ENCODE peak calls at places on chromosome 10, in four cellular contexts. J is WTC11, K is K562, D is GM12878. T is an unnamed sample.

GRCh38 chr10:71598673-71599072 is 120.9 kb downstream of the C10orf105 start:
- DNase-seq in D (no peak), K (no peak), J (no peak), T (no peak)

GRCh38 chr10:5043716-5044115 is 40.1 kb upstream of the AKR1C2 start:
- DNase-seq in J (no peak), K (no peak), D (no peak), T (no peak)

GRCh38 chr10:102633282-102633681 is 11.0 kb upstream of the TRIM8 start:
- DNase-seq in D (no peak), K (no peak), J (no peak), T (no peak)

GRCh38 chr10:89744021-89744420 is 42.6 kb downstream of the KIF20B start:
- DNase-seq in D (no peak), K (no peak), J (no peak), T (no peak)

GRCh38 chr10:128062837-128063563 is 63.2 kb downstream of the MKI67 start:
- DNase-seq in K (no peak), J (no peak), D (peak; percentile 48), T (no peak)

GRCh38 chr10:124403548-124403947 is 15.2 kb downstream of the OAT start:
- DNase-seq in K (peak; percentile 27), D (peak; percentile 45), J (peak; percentile 30), T (peak; percentile 78)

GRCh38 chr10:133280391-133281059 is 3.9 kb upstream of the ADAM8 start:
- DNase-seq in J (no peak), D (no peak), K (no peak), T (no peak)

GRCh38 chr10:28930520-28931495 is 253.5 kb downstream of the BAMBI start:
- DNase-seq in K (no peak), J (no peak), D (no peak), T (no peak)

GRCh38 chr10:36880898-36881297 is 244.5 kb upstream of the ANKRD30A start:
- DNase-seq in D (no peak), K (no peak), J (no peak), T (peak; percentile 21)

GRCh38 chr10:103202319-103202718 is 9.2 kb upstream of the NT5C2 start:
- DNase-seq in K (no peak), J (no peak), D (no peak), T (no peak)

GRCh38 chr10:101560293-101561067 is 27.6 kb downstream of the POLL start:
- DNase-seq in D (no peak), K (no peak), J (no peak), T (no peak)

GRCh38 chr10:97483526-97483925 is 14.7 kb downstream of the MMS19 start:
- DNase-seq in J (no peak), D (no peak), K (no peak), T (no peak)

GRCh38 chr10:20144268-20144667 is 328.0 kb downstream of the PLXDC2 start:
- DNase-seq in K (no peak), J (no peak), D (no peak), T (no peak)

GRCh38 chr10:44398271-44398670 is 13.4 kb upstream of the CXCL12 start:
- DNase-seq in D (no peak), J (no peak), K (no peak), T (no peak)

GRCh38 chr10:63681965-63682704 is 160.9 kb downstream of the REEP3 start:
- DNase-seq in J (no peak), D (no peak), K (no peak), T (no peak)

GRCh38 chr10:102550636-102551210 is 47.0 kb downstream of the SUFU start:
- DNase-seq in D (no peak), J (no peak), K (no peak), T (no peak)

GRCh38 chr10:1203704-1204103 is 147.5 kb downstream of the WDR37 start:
- DNase-seq in K (no peak), D (no peak), J (no peak), T (no peak)

GRCh38 chr10:63515002-63515763 is 6.0 kb upstream of the REEP3 start:
- DNase-seq in D (no peak), K (no peak), J (no peak), T (no peak)

GRCh38 chr10:22427890-22428571 is 82.7 kb downstream of the SPAG6 start:
- DNase-seq in J (no peak), K (no peak), D (no peak), T (no peak)

GRCh38 chr10:23157691-23158369 is 34.3 kb upstream of the PTF1A start:
- DNase-seq in D (no peak), K (peak; percentile 55), J (no peak), T (peak; percentile 63)

GRCh38 chr10:77582710-77583115 is 54.9 kb downstream of the KCNMA1 start:
- DNase-seq in J (no peak), D (no peak), K (peak; percentile 23), T (no peak)

GRCh38 chr10:8513155-8514147 is 459.0 kb downstream of the GATA3 start:
- DNase-seq in D (no peak), J (peak; percentile 74), K (no peak), T (no peak)

GRCh38 chr10:15695852-15696251 is 23.9 kb downstream of the ITGA8 start:
- DNase-seq in K (no peak), D (no peak), J (peak; percentile 19), T (no peak)

GRCh38 chr10:75379817-75380216 is 21.7 kb downstream of the ZNF503 start:
- DNase-seq in D (no peak), K (no peak), J (no peak), T (no peak)

GRCh38 chr10:49762566-49762877 is 399 bp upstream of the OGDHL start:
- DNase-seq in K (no peak), J (no peak), D (no peak), T (no peak)

GRCh38 chr10:25575343-25575742 is 358.7 kb upstream of the MYO3A start:
- DNase-seq in D (no peak), K (no peak), J (peak; percentile 20), T (no peak)

GRCh38 chr10:84537447-84537931 is 209.1 kb downstream of the CCSER2 start:
- DNase-seq in K (peak; percentile 89), J (peak; percentile 32), D (no peak), T (peak; percentile 49)
- TF ChIP-seq ETV6 in K (no peak), J (no peak), D (no peak), T (no peak)

DNA sequence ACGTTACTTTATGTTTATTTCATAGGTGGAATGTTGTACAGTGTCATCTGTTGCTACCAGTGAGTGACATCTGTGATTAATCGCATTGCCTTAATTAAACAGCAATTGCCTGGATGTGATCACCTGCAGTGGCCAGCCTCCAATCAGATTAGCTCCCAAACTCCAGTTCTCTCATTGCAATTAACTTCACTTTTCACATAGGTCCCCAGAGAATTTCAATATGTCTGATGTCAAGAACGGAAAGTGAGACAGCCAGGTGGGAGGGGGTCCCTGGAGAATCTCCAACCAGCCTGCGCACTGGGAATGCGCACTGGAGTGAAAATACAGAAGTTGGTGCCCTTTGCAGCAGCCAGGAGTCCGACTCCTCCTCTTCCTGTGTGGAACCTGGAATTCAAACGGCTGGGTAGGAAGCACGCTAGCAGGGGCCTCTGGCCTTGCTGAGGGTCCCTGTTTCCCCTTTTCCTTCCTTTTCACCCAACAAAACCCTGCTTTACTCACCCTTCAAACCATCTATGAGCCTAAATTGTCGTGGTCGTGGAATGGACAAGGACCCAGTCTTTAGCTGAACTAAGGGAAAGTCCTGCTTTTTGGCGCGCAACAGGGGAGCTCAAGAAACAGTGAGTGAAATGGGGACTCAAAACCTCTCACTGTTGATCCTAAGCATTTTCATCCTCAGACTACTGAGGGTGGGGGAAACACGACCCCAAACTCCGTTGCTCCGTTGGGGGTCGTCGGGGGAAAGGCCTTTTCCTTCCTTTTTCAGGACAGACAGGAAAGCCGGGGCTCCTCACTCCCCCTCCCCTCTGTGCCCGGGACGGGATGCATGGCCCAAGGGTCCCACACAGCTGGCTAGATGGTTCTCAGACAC is 1355.5 kb upstream of the LRRTM3 start:
- DNase-seq in D (no peak), K (no peak), J (peak; percentile 71), T (peak; percentile 67)
- TF ChIP-seq ETV6 in D (no peak), K (no peak), J (peak; percentile 9), T (no peak)

GRCh38 chr10:105656880-105657279 is 1015.8 kb downstream of the SORCS3 start:
- DNase-seq in D (no peak), K (no peak), J (no peak), T (no peak)
- TF ChIP-seq ETV6 in D (no peak), K (no peak), J (no peak), T (no peak)

GRCh38 chr10:83352588-83352987 is 786.7 kb upstream of the GHITM start:
- DNase-seq in K (no peak), J (no peak), D (no peak), T (no peak)

GRCh38 chr10:83357627-83358026 is 781.7 kb upstream of the GHITM start:
- DNase-seq in K (no peak), D (no peak), J (no peak), T (no peak)

GRCh38 chr10:83357004-83357403 is 782.3 kb upstream of the GHITM start:
- DNase-seq in J (no peak), D (no peak), K (no peak), T (no peak)
- TF ChIP-seq ETV6 in J (no peak), D (no peak), K (no peak), T (no peak)

GRCh38 chr10:35580421-35580770 is 24.7 kb upstream of the GJD4 start:
- DNase-seq in K (no peak), D (no peak), J (no peak), T (no peak)

GRCh38 chr10:35578608-35578956 is 26.6 kb upstream of the GJD4 start:
- DNase-seq in D (no peak), K (no peak), J (no peak), T (no peak)

GRCh38 chr10:35579116-35579515 is 26.0 kb upstream of the GJD4 start:
- DNase-seq in D (no peak), K (no peak), J (no peak), T (no peak)

GRCh38 chr10:35577915-35578607 is 27.1 kb upstream of the GJD4 start:
- DNase-seq in J (no peak), K (no peak), D (no peak), T (no peak)

GRCh38 chr10:35579726-35580420 is 25.3 kb upstream of the GJD4 start:
- DNase-seq in K (no peak), J (no peak), D (no peak), T (no peak)
- TF ChIP-seq ETV6 in K (no peak), J (no peak), D (no peak), T (no peak)